ENCODE peak calls at places on chromosome 5, in six cellular contexts. T is HepG2, C is IMR-90, B is GM12878, O is K562, L is SK-N-SH. Z is an unnamed sample.

GRCh38 chr5:82858453-82859043 is 218.6 kb downstream of the TMEM167A start:
- DNase-seq in T (no peak), C (no peak), B (no peak), O (no peak), L (no peak), Z (no peak)

GRCh38 chr5:179195561-179196419 is 135.6 kb downstream of the ZNF354C start:
- DNase-seq in T (no peak), C (no peak), B (no peak), O (no peak), L (no peak), Z (no peak)

GRCh38 chr5:123181394-123181801 is 92.4 kb downstream of the PRDM6 start:
- DNase-seq in T (no peak), C (peak), B (no peak), O (no peak), L (no peak), Z (no peak)

GRCh38 chr5:164649266-164649665 is 1143.8 kb downstream of the MAT2B start:
- DNase-seq in T (no peak), C (no peak), B (no peak), O (no peak), L (peak), Z (no peak)

GRCh38 chr5:156391139-156391538 is 64.2 kb downstream of the SGCD start:
- DNase-seq in T (peak), C (peak), B (no peak), O (no peak), L (no peak), Z (peak)

GRCh38 chr5:14463629-14464028 is 118.0 kb upstream of the OTULINL start:
- DNase-seq in T (no peak), C (peak), B (no peak), O (peak), L (no peak), Z (peak)

GRCh38 chr5:141382469-141383294 is at the start of gene PCDHGA7:
- DNase-seq in T (no peak), C (peak), B (no peak), O (peak), L (peak), Z (peak)

GRCh38 chr5:84286662-84287061 is 98.0 kb downstream of the EDIL3 start:
- DNase-seq in T (no peak), C (no peak), B (no peak), O (no peak), L (no peak), Z (no peak)

GRCh38 chr5:76684012-76684731 is 31.8 kb upstream of the F2R start:
- DNase-seq in T (no peak), C (no peak), B (no peak), O (no peak), L (no peak), Z (no peak)

GRCh38 chr5:1342268-1342667 is 2.6 kb downstream of the CLPTM1L start:
- DNase-seq in T (no peak), C (no peak), B (no peak), O (no peak), L (no peak), Z (no peak)

GRCh38 chr5:7015586-7016256 is 302.5 kb downstream of the TENT4A start:
- DNase-seq in T (no peak), C (no peak), B (no peak), O (peak), L (no peak), Z (peak)

GRCh38 chr5:153831976-153832375 is 206.7 kb downstream of the FAM114A2 start:
- DNase-seq in T (peak), C (peak), B (peak), O (peak), L (peak), Z (peak)

GRCh38 chr5:147177125-147177840 is 57.5 kb upstream of the STK32A start:
- DNase-seq in T (no peak), C (peak), B (no peak), O (no peak), L (no peak), Z (no peak)

GRCh38 chr5:88659529-88660325 is 223.3 kb downstream of the MEF2C start:
- DNase-seq in T (no peak), C (no peak), B (no peak), O (no peak), L (no peak), Z (no peak)

GRCh38 chr5:147949711-147950573 is 43.6 kb upstream of the C5orf46 start:
- DNase-seq in T (peak), C (peak), B (no peak), O (peak), L (peak), Z (peak)

GRCh38 chr5:150616024-150616470 is 24.4 kb upstream of the SYNPO start:
- DNase-seq in T (peak), C (no peak), B (no peak), O (peak), L (peak), Z (no peak)

GRCh38 chr5:38059876-38060275 is 198.5 kb upstream of the EGFLAM start:
- DNase-seq in T (no peak), C (no peak), B (no peak), O (no peak), L (no peak), Z (no peak)

GRCh38 chr5:911601-912000 is 18.9 kb downstream of the TRIP13 start:
- DNase-seq in T (no peak), C (peak), B (no peak), O (no peak), L (no peak), Z (peak)

GRCh38 chr5:134958755-134959154 is 9.0 kb upstream of the CATSPER3 start:
- DNase-seq in T (peak), C (peak), B (no peak), O (no peak), L (no peak), Z (no peak)

GRCh38 chr5:53397845-53398244 is 82.6 kb upstream of the FST start:
- DNase-seq in T (no peak), C (peak), B (no peak), O (no peak), L (no peak), Z (no peak)

GRCh38 chr5:97714426-97714825 is 531.4 kb upstream of the RIOK2 start:
- DNase-seq in T (no peak), C (no peak), B (no peak), O (no peak), L (no peak), Z (no peak)
- H3K27ac ChIP-seq in T (no peak), C (no peak), B (no peak), O (no peak), L (no peak), Z (no peak)

DNA sequence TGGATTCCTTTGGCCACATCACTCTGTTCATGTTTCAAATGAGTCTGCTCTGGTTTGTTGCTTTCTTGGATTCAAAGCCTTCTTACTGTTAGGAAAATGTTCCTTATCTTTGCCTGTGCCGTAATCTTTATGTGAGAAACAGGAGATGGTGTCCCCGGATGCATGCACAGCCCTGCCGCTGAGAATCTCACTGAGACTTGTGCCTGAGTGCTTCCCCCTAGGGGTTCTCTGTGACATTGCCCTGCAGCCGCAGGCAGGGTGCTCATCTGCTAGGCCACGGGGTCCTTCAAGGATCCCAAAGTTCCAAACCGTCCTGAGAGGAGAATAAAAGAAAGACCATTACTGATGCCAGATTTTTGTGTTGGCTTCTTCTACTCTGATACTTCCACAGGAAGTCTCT is 81.4 kb upstream of the ANKRD55 start:
- DNase-seq in T (peak), C (no peak), B (no peak), O (peak), L (no peak), Z (peak)
- TF ChIP-seq SMC3 in T (peak), C (peak), B (peak), O (peak), L (no peak), Z (peak)

DNA sequence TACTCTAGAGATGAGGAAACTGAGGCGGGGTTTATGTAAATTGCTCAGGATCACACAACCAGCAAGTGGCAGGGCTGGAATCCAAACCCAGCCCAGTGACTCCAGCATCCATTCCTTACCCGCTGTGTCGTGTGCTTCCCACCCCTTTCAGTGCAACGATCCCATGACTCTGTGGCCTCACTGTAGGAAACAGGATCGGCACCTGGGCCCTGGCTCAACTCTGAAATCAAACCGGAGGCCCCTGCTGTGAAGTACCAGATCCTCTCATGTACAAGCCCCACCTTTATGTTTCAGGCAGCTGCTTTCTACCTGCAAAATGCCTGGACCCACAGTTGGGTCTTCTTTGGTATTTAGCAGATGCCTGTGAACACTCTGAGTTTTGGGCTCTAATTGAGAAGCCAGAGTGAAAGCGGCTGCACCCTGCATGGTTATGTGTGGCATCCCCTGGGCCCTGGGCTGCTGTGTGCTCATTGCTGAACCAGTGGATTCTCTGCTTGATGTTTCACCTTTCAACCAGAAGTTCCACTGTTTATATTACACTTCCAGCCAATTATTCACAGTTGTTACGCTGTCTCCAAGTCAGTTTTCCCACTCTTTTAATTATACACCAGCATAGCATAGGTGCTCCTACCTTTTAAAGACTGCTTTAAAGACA is 36.7 kb downstream of the ABLIM3 start:
- DNase-seq in T (no peak), C (peak), B (no peak), O (no peak), L (no peak), Z (no peak)
- H3K27ac ChIP-seq in T (no peak), C (no peak), B (no peak), O (no peak), L (no peak), Z (no peak)

DNA sequence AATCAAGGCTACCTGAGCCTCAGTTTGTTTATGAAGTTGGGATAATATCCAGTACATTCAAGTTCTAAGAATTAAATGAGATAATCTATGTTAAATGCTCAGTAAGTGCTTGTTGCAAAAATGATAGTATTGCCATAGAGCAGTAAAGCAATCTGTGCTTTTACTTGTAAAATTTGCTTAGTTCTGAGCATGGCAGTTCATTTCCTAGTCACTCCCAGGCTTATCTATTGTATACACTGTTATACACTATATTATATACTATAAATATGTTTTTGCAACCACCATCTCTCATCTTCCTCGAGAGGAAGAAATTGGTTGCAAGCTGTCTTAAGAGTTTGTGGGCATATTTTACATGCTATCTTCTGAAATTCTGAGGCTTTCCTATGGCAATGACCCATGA is 63.4 kb downstream of the MTREX start:
- DNase-seq in T (no peak), C (no peak), B (no peak), O (no peak), L (no peak), Z (no peak)
- TF ChIP-seq SMC3 in T (no peak), C (no peak), B (no peak), O (no peak), L (no peak), Z (no peak)

DNA sequence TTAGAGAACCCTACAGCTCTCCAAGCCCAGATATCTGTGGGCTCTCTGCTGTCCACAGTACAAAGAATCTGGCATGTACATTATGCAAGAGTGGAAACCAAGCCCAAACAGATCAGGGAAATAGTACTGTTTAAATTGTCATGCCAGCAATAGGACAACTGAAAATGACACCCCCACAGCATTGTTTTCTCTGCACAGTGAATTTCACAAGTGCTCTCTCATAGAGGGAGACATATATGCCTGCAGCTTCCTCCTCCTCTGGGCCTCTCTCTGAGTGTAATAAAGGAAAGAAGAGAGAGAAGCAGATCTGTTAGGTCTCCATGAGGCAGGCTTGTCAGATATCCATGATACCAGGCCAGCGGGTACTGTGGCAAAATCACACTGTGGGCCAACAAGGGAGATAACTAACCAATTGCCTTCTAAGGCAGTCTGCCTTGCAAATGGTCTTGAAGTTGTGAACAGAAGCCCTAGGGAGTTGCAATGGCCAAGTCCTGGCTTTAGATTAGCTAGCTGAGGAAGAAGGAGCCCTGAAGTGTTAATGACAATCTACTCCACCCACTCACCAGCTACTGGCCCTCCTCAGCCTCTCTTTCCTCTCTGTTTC is 54.4 kb upstream of the JMY start:
- DNase-seq in T (no peak), C (no peak), B (no peak), O (no peak), L (no peak), Z (no peak)
- H3K27ac ChIP-seq in T (no peak), C (no peak), B (no peak), O (no peak), L (no peak), Z (no peak)

Z was measured in A549.